ENCODE peak calls at places on chromosomes 6 and 20, in six cellular contexts. K is fibroblast of lung, D is suprapubic skin, J is tibial nerve, F is spleen, Y is lower lobe of right lung. C is an unnamed sample.

GRCh38 chr6:28003661-28004060 is 46.6 kb downstream of the OR2B6 start:
- DNase-seq in K (no peak), D (no peak), J (no peak), F (no peak), Y (no peak), C (no peak)

GRCh38 chr20:5848711-5849505 is 98.7 kb downstream of the SHLD1 start:
- DNase-seq in K (peak; percentile 61), D (no peak), J (no peak), F (no peak), Y (no peak), C (peak; percentile 30)

GRCh38 chr20:45407783-45408645 is at the start of gene DBNDD2:
- DNase-seq in K (no peak), D (no peak), J (no peak), F (no peak), Y (no peak), C (no peak)

GRCh38 chr20:33337119-33337518 is 54.1 kb downstream of the BPIFB1 start:
- DNase-seq in K (no peak), D (no peak), J (no peak), F (no peak), Y (no peak), C (no peak)

GRCh38 chr6:34768148-34768547 is 10.8 kb downstream of the SNRPC start:
- DNase-seq in K (no peak), D (no peak), J (no peak), F (no peak), Y (no peak), C (no peak)

GRCh38 chr6:164274510-164274909 is 860.0 kb downstream of the QKI start:
- DNase-seq in K (no peak), D (no peak), J (no peak), F (no peak), Y (no peak), C (no peak)

GRCh38 chr20:1165521-1165920 is 19.3 kb downstream of the TMEM74B start:
- DNase-seq in K (no peak), D (no peak), J (no peak), F (no peak), Y (no peak), C (no peak)

GRCh38 chr6:116764961-116765841 is at the start of gene FAM162B:
- DNase-seq in K (peak; percentile 31), D (no peak), J (peak; percentile 42), F (no peak), Y (peak; percentile 45), C (peak; percentile 25)

GRCh38 chr6:34280216-34280615 is 31.4 kb upstream of the SMIM29 start:
- DNase-seq in K (no peak), D (no peak), J (no peak), F (no peak), Y (no peak), C (no peak)

GRCh38 chr20:51156041-51156795 is 133.3 kb upstream of the KCNG1 start:
- DNase-seq in K (peak; percentile 17), D (no peak), J (peak; percentile 54), F (no peak), Y (no peak), C (peak; percentile 30)

GRCh38 chr20:8355453-8355852 is 223.4 kb downstream of the PLCB1 start:
- DNase-seq in K (no peak), D (no peak), J (no peak), F (no peak), Y (no peak), C (no peak)

GRCh38 chr6:52233975-52234823 is 10.1 kb downstream of the IL17F start:
- DNase-seq in K (peak; percentile 57), D (no peak), J (no peak), F (no peak), Y (no peak), C (no peak)

GRCh38 chr6:44606506-44606905 is 219.0 kb downstream of the CDC5L start:
- DNase-seq in K (no peak), D (no peak), J (peak; percentile 49), F (no peak), Y (no peak), C (no peak)

DNA sequence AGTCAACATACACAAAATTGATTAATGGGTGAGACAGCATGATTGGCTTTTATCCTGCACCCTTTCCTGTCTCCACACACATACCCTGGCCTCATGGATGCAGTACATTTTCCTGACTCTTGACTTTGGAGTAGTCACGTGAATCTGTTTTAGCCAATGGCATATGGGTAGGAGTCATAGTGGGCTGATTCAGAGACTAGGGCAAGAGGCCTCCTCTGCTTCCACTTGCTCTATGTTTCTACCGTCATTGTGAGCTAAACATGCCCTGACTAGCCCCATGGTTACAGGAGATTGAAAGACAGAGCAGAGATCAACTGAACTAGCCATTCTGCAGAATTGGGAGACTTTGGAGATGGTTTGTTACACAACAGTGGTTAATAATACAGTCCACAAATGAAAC is 850.0 kb downstream of the DHX35 start:
- DNase-seq in K (no peak), D (no peak), J (no peak), F (no peak), Y (no peak), C (no peak)
- H3K9me3 ChIP-seq in K (no peaks in the 10 kb centered on the region), D (no peaks in the 10 kb centered on the region), J (no peaks in the 10 kb centered on the region), F (no peaks in the 10 kb centered on the region), Y (no peaks in the 10 kb centered on the region), C (no peaks in the 10 kb centered on the region)

DNA sequence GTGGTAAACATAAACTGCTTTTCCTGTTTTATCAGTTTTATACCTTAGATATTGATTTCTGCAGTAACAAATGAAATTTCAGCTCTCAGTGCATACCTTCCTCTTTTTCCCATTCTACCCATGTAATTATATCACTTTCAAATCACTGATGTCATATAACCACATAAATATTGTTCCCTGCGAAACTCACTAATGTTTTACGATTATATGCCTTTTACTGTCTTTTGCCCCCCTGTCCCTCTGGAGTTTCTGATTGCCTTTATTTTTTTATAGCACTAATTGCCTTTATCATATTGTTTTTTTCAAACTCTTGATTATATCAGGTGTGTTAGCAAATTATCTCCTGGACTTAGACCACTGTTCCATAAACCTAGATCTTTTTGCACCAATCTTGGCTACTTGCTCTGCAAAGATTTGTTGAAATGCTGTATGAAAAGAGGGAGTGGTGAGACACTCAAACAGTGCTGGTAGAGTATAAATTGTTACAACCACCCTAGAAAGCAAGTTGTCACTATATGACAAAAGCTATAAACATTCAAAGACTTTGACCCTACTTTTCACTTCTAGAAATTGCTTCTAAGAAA is 29.6 kb upstream of the EDN1 start:
- DNase-seq in K (no peak), D (no peak), J (no peak), F (no peak), Y (no peak), C (no peak)
- TF ChIP-seq CTCF in K (no peak), D (no peak), J (no peak), F (no peak), Y (no peak), C (no peak)

GRCh38 chr6:167988945-167989841 is 8.3 kb upstream of the KIF25 start:
- DNase-seq in K (no peak), D (peak; percentile 52), J (peak; percentile 3), F (no peak), Y (no peak), C (no peak)

GRCh38 chr6:167985205-167985604 is 12.3 kb upstream of the KIF25 start:
- DNase-seq in K (no peak), D (no peak), J (no peak), F (no peak), Y (no peak), C (no peak)

GRCh38 chr6:167987811-167988495 is 9.5 kb upstream of the KIF25 start:
- DNase-seq in K (peak; percentile 19), D (peak; percentile 36), J (peak; percentile 4), F (no peak), Y (no peak), C (no peak)

GRCh38 chr6:167985911-167986595 is 11.4 kb upstream of the KIF25 start:
- DNase-seq in K (no peak), D (peak; percentile 48), J (no peak), F (no peak), Y (no peak), C (no peak)

DNA sequence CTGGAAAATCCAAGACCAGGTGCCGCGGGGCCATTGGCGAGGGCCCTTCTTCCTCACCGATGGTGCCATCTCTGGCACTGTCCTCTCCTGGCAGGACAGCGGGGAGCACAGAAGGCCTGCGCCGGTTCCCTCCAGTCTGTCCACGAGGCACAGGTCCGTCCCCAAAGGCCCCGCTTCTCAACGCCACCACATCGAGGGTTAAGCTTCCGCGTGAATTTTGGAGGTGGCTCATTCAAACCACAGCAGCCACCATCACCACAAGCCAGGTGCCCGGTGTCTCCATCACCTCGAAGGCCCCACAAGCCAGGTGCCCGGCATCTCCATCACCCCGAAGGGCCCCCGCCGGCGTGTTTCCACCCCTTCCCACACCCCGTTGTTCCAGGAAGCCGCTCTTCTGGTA is 10.1 kb upstream of the KIF25 start:
- DNase-seq in K (no peak), D (peak; percentile 44), J (no peak), F (no peak), Y (no peak), C (no peak)
- H3K9me3 ChIP-seq in K (no peaks in the 10 kb centered on the region), D (no peaks in the 10 kb centered on the region), J (no peaks in the 10 kb centered on the region), F (peaks cover 11% of the 10 kb centered on the region), Y (no peaks in the 10 kb centered on the region), C (no peaks in the 10 kb centered on the region)

DNA sequence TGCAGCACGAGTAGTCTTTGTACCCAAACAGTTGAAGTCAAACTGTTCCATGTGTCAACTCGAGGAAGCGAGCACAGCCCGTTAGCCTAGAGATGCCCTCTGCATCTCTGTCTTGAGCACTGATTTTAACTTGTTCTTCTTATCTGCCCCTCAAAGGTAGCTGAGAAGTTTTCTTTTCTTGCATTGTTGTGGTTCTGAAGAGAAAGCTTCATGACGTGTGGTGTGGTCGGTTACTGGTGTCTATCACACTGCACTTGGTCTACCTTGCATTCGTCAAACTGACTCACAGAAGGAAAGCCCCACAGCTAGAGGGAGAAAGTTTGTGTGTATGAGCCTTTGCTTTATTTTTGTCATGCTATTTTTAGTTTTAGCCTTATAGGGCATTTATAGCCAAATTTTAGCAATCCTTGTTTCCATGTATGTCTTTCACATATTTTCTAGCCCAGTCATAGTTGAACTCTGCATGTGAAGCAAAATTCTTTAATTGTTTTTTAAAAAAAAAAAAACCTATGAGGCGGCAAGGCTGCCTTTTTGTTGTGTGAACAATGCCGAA is 115.1 kb downstream of the JAG1 start:
- DNase-seq in K (peak; percentile 98), D (no peak), J (no peak), F (no peak), Y (no peak), C (no peak)
- TF ChIP-seq CTCF in K (peak; percentile 44), D (no peak), J (no peak), F (no peak), Y (no peak), C (no peak)

GRCh38 chr20:31308535-31309162 is at the start of gene DEFB116:
- DNase-seq in K (no peak), D (no peak), J (no peak), F (no peak), Y (no peak), C (no peak)
- H3K9me3 ChIP-seq in K (no peaks in the 10 kb centered on the region), D (peaks cover 6% of the 10 kb centered on the region), J (no peaks in the 10 kb centered on the region), F (no peaks in the 10 kb centered on the region), Y (no peaks in the 10 kb centered on the region), C (no peaks in the 10 kb centered on the region)

DNA sequence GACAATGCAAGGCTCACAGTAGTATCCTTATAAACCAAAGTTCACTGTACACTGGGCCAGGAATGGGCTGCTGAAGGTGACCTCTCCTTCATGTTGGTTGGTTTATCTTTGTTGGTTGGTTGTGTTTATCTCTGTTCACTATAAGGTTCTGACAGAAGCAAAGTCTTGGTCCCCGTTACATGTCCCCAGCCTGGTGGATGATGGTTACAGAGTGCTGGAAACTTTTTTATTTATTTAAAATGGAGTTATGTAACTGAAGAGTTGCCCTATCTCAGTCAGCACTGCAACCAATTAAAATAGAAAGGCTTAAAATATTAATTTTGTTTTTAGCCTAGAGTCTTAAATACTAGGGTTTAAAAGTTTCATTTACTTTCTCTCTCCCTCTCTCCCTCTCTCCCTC is 100.6 kb downstream of the SLC16A10 start:
- DNase-seq in K (no peak), D (no peak), J (no peak), F (no peak), Y (no peak), C (no peak)
- TF ChIP-seq CTCF in K (no peak), D (no peak), J (no peak), F (no peak), Y (no peak), C (no peak)

C was measured in ovary.